ENCODE peak calls at places on chromosomes 11 and 22, in six cellular contexts. Z, W, X, N, G and K are unnamed samples.

GRCh38 chr11:70397983-70398833 is at the start of gene CTTN:
- DNase-seq in W (peak), Z (peak), X (peak), N (peak), G (peak), K (peak)

GRCh38 chr22:49124588-49124987 is 703.1 kb downstream of the BRD1 start:
- DNase-seq in G (no peak), Z (no peak), N (no peak), X (no peak), W (no peak), K (no peak)

GRCh38 chr11:88507771-88508557 is 170.4 kb upstream of the CTSC start:
- DNase-seq in Z (no peak), N (no peak), X (no peak), W (no peak), G (no peak), K (no peak)

GRCh38 chr22:17496843-17497242 is 66.5 kb upstream of the SLC25A18 start:
- DNase-seq in W (no peak), N (no peak), X (no peak), G (no peak), Z (no peak), K (no peak)

GRCh38 chr22:21937041-21937820 is 15.4 kb downstream of the PPM1F start:
- DNase-seq in W (peak), Z (no peak), X (no peak), G (no peak), N (no peak), K (peak)

GRCh38 chr11:87437844-87438223 is 400.1 kb downstream of the TMEM135 start:
- DNase-seq in W (peak), X (no peak), G (peak), Z (peak), N (no peak), K (no peak)

GRCh38 chr22:41367039-41367679 is 14.6 kb upstream of the TEF start:
- DNase-seq in N (peak), X (no peak), Z (peak), W (peak), G (peak), K (peak)

GRCh38 chr22:19178659-19179471 is at the start of gene SLC25A1:
- DNase-seq in N (peak), W (peak), X (peak), G (no peak), Z (peak), K (peak)

GRCh38 chr22:17570851-17571631 is 7.7 kb downstream of the SLC25A18 start:
- DNase-seq in N (peak), W (peak), X (no peak), G (peak), Z (peak), K (peak)

GRCh38 chr11:118111744-118112035 is 24.9 kb upstream of the SMIM35 start:
- DNase-seq in W (no peak), G (no peak), N (no peak), Z (no peak), X (no peak), K (no peak)

GRCh38 chr22:32932176-32932575 is 126.0 kb downstream of the SYN3 start:
- DNase-seq in G (no peak), N (no peak), Z (peak), X (no peak), W (peak), K (no peak)

GRCh38 chr11:92707173-92707619 is 262.3 kb upstream of the MTNR1B start:
- DNase-seq in G (no peak), Z (no peak), W (peak), N (no peak), X (peak), K (no peak)

GRCh38 chr11:58485961-58486360 is 21.9 kb downstream of the OR5B21 start:
- DNase-seq in W (peak), Z (no peak), X (no peak), G (no peak), N (no peak), K (no peak)

GRCh38 chr11:50174189-50174588 is 141.5 kb downstream of the OR4C45 start:
- DNase-seq in G (no peak), Z (peak), W (peak), X (no peak), N (no peak), K (no peak)

GRCh38 chr11:70736937-70737640 is 338.8 kb downstream of the CTTN start:
- DNase-seq in N (no peak), G (no peak), W (no peak), Z (no peak), X (no peak), K (no peak)

GRCh38 chr22:38710352-38710751 is 4.6 kb downstream of the GTPBP1 start:
- DNase-seq in N (no peak), Z (no peak), W (no peak), X (no peak), G (no peak), K (no peak)

GRCh38 chr11:120012245-120012644 is 125.7 kb downstream of the TRIM29 start:
- DNase-seq in X (peak), W (no peak), G (no peak), N (no peak), Z (no peak), K (no peak)

GRCh38 chr11:75816561-75817239 is 1.7 kb downstream of the UVRAG start:
- DNase-seq in W (no peak), X (no peak), N (no peak), G (no peak), Z (no peak), K (no peak)

GRCh38 chr22:20571078-20571503 is 63.7 kb downstream of the MED15 start:
- DNase-seq in W (no peak), Z (no peak), X (no peak), G (no peak), N (no peak), K (no peak)

GRCh38 chr11:75204012-75204674 is 36.4 kb upstream of the TPBGL start:
- DNase-seq in G (no peak), N (no peak), W (no peak), Z (no peak), X (peak), K (no peak)

GRCh38 chr22:44363214-44363979 is 50.6 kb upstream of the SHISAL1 start:
- DNase-seq in Z (peak), G (peak), W (peak), N (peak), X (no peak), K (peak)

GRCh38 chr11:2442554-2442953 is 1.8 kb downstream of the TRPM5 start:
- DNase-seq in X (no peak), Z (no peak), N (no peak), G (no peak), W (no peak), K (no peak)
- TF ChIP-seq CTCF in X (no peak), Z (no peak), N (no peak), G (no peak), W (no peak), K (no peak)

GRCh38 chr11:112343368-112344039 is 82.8 kb upstream of the PLET1 start:
- DNase-seq in Z (peak), N (no peak), W (peak), X (peak), G (no peak), K (no peak)

GRCh38 chr11:112345166-112345565 is 84.5 kb upstream of the PLET1 start:
- DNase-seq in Z (no peak), X (peak), G (no peak), W (no peak), N (no peak), K (no peak)

GRCh38 chr11:112346586-112346985 is 85.9 kb upstream of the PLET1 start:
- DNase-seq in X (peak), G (no peak), W (no peak), Z (no peak), N (no peak), K (no peak)

GRCh38 chr11:112344040-112344413 is 83.4 kb upstream of the PLET1 start:
- DNase-seq in X (no peak), G (no peak), W (no peak), N (no peak), Z (no peak), K (no peak)

GRCh38 chr11:112345708-112346107 is 85.0 kb upstream of the PLET1 start:
- DNase-seq in X (peak), W (no peak), G (no peak), N (no peak), Z (no peak), K (no peak)
- TF ChIP-seq CTCF in X (peak), W (no peak), G (peak), N (no peak), Z (no peak), K (no peak)

GRCh38 chr22:23847991-23848864 is 9.4 kb upstream of the DERL3 start:
- DNase-seq in X (no peak), W (no peak), Z (no peak), N (no peak), G (no peak), K (no peak)

GRCh38 chr22:23847310-23847920 is 8.6 kb upstream of the DERL3 start:
- DNase-seq in W (no peak), G (no peak), N (no peak), Z (no peak), X (no peak), K (no peak)

GRCh38 chr22:23841736-23842404 is 3.1 kb upstream of the DERL3 start:
- DNase-seq in N (no peak), Z (no peak), X (no peak), W (no peak), G (no peak), K (no peak)

GRCh38 chr22:23845661-23846469 is 7.1 kb upstream of the DERL3 start:
- DNase-seq in X (no peak), N (no peak), Z (no peak), G (no peak), W (peak), K (no peak)

GRCh38 chr22:23844739-23845202 is 6.0 kb upstream of the DERL3 start:
- DNase-seq in G (no peak), Z (no peak), X (no peak), N (no peak), W (no peak), K (no peak)
- TF ChIP-seq CTCF in G (no peak), Z (no peak), X (no peak), N (no peak), W (no peak), K (no peak)

DNA sequence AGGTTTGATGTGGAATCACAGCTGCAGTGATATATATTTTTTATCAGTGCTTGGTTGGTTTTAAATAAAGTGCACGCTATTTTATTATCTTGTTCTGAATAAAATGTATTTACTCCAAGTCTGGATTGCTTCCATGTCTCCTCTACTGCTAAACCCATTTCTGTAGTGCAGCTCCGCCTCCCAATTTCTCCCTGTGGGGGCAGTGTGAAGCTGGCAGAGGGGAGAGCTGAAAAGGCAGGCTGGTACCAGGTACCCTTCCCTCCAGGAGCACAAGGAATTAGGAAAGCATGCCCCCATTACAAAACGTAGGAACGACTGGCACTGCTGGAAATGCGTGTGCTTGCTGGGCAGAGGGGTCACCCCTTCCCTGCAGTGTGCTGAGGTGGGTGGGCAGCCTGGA is 934 bp upstream of the TMEM132A start:
- DNase-seq in N (no peak), W (no peak), Z (no peak), X (peak), G (no peak), K (no peak)
- TF ChIP-seq CTCF in N (no peak), W (no peak), Z (no peak), X (no peak), G (no peak), K (no peak)

DNA sequence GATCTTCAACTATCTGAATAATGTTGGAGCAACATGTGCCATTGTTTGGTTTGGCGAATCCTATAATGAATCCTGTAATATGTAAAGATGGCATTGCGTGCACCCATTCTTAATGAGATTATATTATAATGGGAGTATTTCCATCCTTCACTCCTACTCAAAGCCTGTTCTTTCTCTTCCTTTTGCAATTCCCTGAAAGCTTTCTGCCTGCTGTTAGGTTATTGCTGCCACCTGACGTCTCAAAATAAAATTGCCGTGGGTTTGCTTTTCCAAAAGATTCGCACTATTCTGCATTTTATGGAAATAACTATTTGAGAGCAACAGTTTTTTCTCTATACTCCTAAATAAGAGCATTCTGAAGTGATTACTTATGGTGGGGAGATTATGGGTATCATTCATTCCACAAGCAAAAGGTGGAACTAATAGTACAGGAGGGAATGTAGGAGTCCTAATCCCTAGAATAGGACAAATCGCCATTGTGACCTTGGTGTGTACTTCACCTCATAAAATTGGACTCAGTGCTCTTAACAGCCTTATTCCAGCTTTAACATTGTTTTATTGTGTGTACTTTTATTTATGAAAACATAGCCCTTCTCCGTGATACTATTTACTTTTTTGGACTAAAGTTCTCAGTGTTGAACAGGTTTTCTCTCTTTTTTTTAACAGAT is 69.6 kb upstream of the ALKBH3 start:
- DNase-seq in G (no peak), N (no peak), Z (no peak), W (peak), X (no peak), K (no peak)
- TF ChIP-seq CTCF in G (peak), N (no peak), Z (peak), W (peak), X (peak), K (no peak)

GRCh38 chr11:122724520-122724919 is 69.0 kb downstream of the UBASH3B start:
- DNase-seq in G (no peak), N (no peak), X (no peak), Z (peak), W (no peak), K (no peak)
- TF ChIP-seq CTCF in G (no peak), N (no peak), X (no peak), Z (no peak), W (no peak), K (no peak)